ENCODE peak calls at places on chromosomes 12 and 14, in seven cellular contexts. C is caudate nucleus; E is posterior vena cava; T is left lobe of liver; D is transverse colon; B is central memory CD4-positive, alpha-beta T cell; U is pons. J is an unnamed sample.

GRCh38 chr14:89849931-89850330 is 104.6 kb downstream of the EFCAB11 start:
- DNase-seq in B (no peak), U (no peak), T (no peak), D (no peak), C (no peak), E (no peak), J (no peak)

GRCh38 chr12:130335517-130336392 is 1.9 kb upstream of the PIWIL1 start:
- DNase-seq in T (no peak), B (peak; percentile 9), D (peak; percentile 31), C (peak; percentile 69), E (no peak), U (peak; percentile 83), J (no peak)

GRCh38 chr14:63493246-63493645 is 49.9 kb downstream of the PPP2R5E start:
- DNase-seq in E (no peak), B (no peak), U (peak; percentile 46), D (no peak), T (no peak), C (peak; percentile 12), J (no peak)

GRCh38 chr12:90027041-90027440 is 318.4 kb upstream of the ATP2B1 start:
- DNase-seq in C (no peak), T (no peak), D (no peak), U (no peak), E (no peak), B (no peak), J (no peak)

GRCh38 chr12:11741434-11742092 is 92.1 kb downstream of the ETV6 start:
- DNase-seq in U (no peak), C (no peak), E (no peak), B (no peak), D (no peak), T (no peak), J (no peak)

GRCh38 chr12:40253936-40254335 is 29.1 kb downstream of the LRRK2 start:
- DNase-seq in E (no peak), U (no peak), T (no peak), C (no peak), D (no peak), B (no peak), J (no peak)

GRCh38 chr12:120697344-120697743 is 10.4 kb downstream of the MLEC start:
- DNase-seq in C (no peak), D (no peak), T (no peak), B (no peak), U (no peak), E (no peak), J (no peak)

GRCh38 chr12:132143328-132144071 is 619 bp downstream of the DDX51 start:
- DNase-seq in B (no peak), U (no peak), C (peak; percentile 47), E (peak; percentile 76), D (no peak), T (peak; percentile 48), J (peak; percentile 69)

GRCh38 chr14:70988452-70988851 is 81.2 kb downstream of the PCNX1 start:
- DNase-seq in E (no peak), D (no peak), U (no peak), C (no peak), T (no peak), B (peak; percentile 19), J (no peak)

GRCh38 chr12:92718483-92718985 is 15.7 kb downstream of the PLEKHG7 start:
- DNase-seq in B (no peak), T (no peak), U (no peak), C (no peak), D (no peak), E (no peak), J (no peak)

GRCh38 chr12:72075891-72076557 is 137.4 kb downstream of the TPH2 start:
- DNase-seq in D (no peak), B (no peak), U (no peak), E (no peak), T (no peak), C (peak; percentile 36), J (peak; percentile 49)

GRCh38 chr14:54806616-54807015 is 96.0 kb downstream of the GCH1 start:
- DNase-seq in U (no peak), B (no peak), C (no peak), T (no peak), E (no peak), D (no peak), J (no peak)

GRCh38 chr14:32343926-32344430 is 14.9 kb downstream of the AKAP6 start:
- DNase-seq in T (no peak), D (no peak), U (no peak), E (no peak), C (no peak), B (no peak), J (no peak)

GRCh38 chr14:84152452-84152851 is 1377.5 kb upstream of the FLRT2 start:
- DNase-seq in E (peak; percentile 76), B (no peak), C (no peak), D (no peak), T (no peak), U (no peak), J (no peak)

GRCh38 chr12:1575287-1575798 is 19.0 kb downstream of the FBXL14 start:
- DNase-seq in D (no peak), B (no peak), U (no peak), C (no peak), E (no peak), T (no peak), J (no peak)

GRCh38 chr12:56581418-56582145 is 48.5 kb downstream of the BAZ2A start:
- DNase-seq in E (peak; percentile 3), B (peak; percentile 9), D (no peak), C (no peak), T (no peak), U (no peak), J (no peak)

GRCh38 chr14:76710093-76711010 is 50.9 kb upstream of the VASH1 start:
- DNase-seq in C (peak; percentile 39), B (peak; percentile 31), E (no peak), T (peak; percentile 32), D (no peak), U (peak; percentile 82), J (no peak)

GRCh38 chr14:32469388-32470160 is 140.5 kb downstream of the AKAP6 start:
- DNase-seq in D (no peak), E (no peak), T (no peak), B (no peak), C (peak; percentile 2), U (peak; percentile 87), J (no peak)

GRCh38 chr12:94175763-94176660 is 27.6 kb downstream of the PLXNC1 start:
- DNase-seq in T (no peak), B (no peak), D (no peak), U (no peak), E (no peak), C (peak; percentile 47), J (no peak)

GRCh38 chr12:52004042-52004648 is 2.6 kb upstream of the TAMALIN start:
- DNase-seq in E (no peak), U (peak; percentile 73), T (no peak), C (peak; percentile 91), B (no peak), D (peak; percentile 55), J (no peak)

GRCh38 chr12:7060353-7060954 is at the start of gene C1S:
- DNase-seq in C (peak; percentile 15), U (peak; percentile 55), D (peak; percentile 54), B (no peak), E (peak; percentile 87), T (peak; percentile 87), J (peak; percentile 73)

GRCh38 chr14:100500128-100500527 is 87.1 kb downstream of the BEGAIN start:
- DNase-seq in B (no peak), U (no peak), E (no peak), T (no peak), D (no peak), C (no peak), J (no peak)

GRCh38 chr12:111434680-111435338 is 29.1 kb downstream of the SH2B3 start:
- DNase-seq in C (no peak), U (peak; percentile 44), D (peak; percentile 74), B (peak; percentile 93), T (peak; percentile 86), E (no peak), J (no peak)

GRCh38 chr12:124446364-124446763 is 121.0 kb downstream of the NCOR2 start:
- DNase-seq in B (no peak), C (no peak), D (no peak), U (no peak), E (no peak), T (no peak), J (no peak)

GRCh38 chr12:32448581-32448980 is 49.2 kb downstream of the FGD4 start:
- DNase-seq in C (no peak), B (no peak), E (no peak), T (no peak), D (no peak), U (no peak), J (no peak)

GRCh38 chr12:6145584-6145983 is 21.1 kb upstream of the VWF start:
- DNase-seq in E (no peak), B (no peak), D (no peak), U (peak; percentile 64), T (no peak), C (no peak), J (no peak)

GRCh38 chr14:20690848-20691640 is 2.5 kb downstream of the ANG start:
- DNase-seq in U (peak; percentile 90), B (peak; percentile 58), C (peak; percentile 71), D (peak; percentile 48), E (no peak), T (no peak), J (no peak)

GRCh38 chr14:91330846-91331245 is 86.3 kb upstream of the GPR68 start:
- DNase-seq in E (no peak), T (no peak), C (no peak), D (no peak), U (no peak), B (no peak), J (no peak)

GRCh38 chr14:60544659-60545058 is 35.7 kb downstream of the SIX6 start:
- DNase-seq in B (no peak), T (no peak), E (no peak), U (no peak), C (no peak), D (no peak), J (no peak)

GRCh38 chr12:47080725-47081502 is 1.2 kb upstream of the AMIGO2 start:
- DNase-seq in U (no peak), T (peak; percentile 53), C (no peak), D (peak; percentile 58), E (peak; percentile 92), B (peak; percentile 59), J (peak; percentile 87)

GRCh38 chr14:31962920-31963319 is 114.2 kb upstream of the ARHGAP5 start:
- DNase-seq in D (no peak), E (no peak), U (peak; percentile 46), C (peak; percentile 72), T (no peak), B (no peak), J (no peak)

GRCh38 chr12:1835178-1836131 is 15.1 kb downstream of the LRTM2 start:
- DNase-seq in C (no peak), E (peak; percentile 59), U (no peak), B (no peak), D (no peak), T (no peak), J (no peak)

GRCh38 chr12:7994731-7995205 is 37.7 kb upstream of the FOXJ2 start:
- DNase-seq in D (no peak), U (no peak), T (no peak), C (no peak), B (no peak), E (no peak), J (no peak)

GRCh38 chr14:91731986-91732385 is at the start of gene CATSPERB:
- DNase-seq in B (no peak), D (no peak), C (no peak), T (no peak), E (no peak), U (no peak), J (no peak)

GRCh38 chr12:79250186-79250585 is 385.6 kb downstream of the SYT1 start:
- DNase-seq in B (no peak), T (no peak), C (no peak), D (no peak), U (no peak), E (no peak), J (no peak)

GRCh38 chr12:6171409-6172015 is 28.7 kb upstream of the CD9 start:
- DNase-seq in B (no peak), T (no peak), E (peak; percentile 84), U (no peak), C (no peak), D (no peak), J (peak; percentile 68)

GRCh38 chr14:74634481-74634880 is 22.4 kb upstream of the LTBP2 start:
- DNase-seq in E (no peak), B (no peak), U (no peak), C (no peak), T (no peak), D (no peak), J (no peak)

GRCh38 chr12:116528067-116528466 is 31.1 kb upstream of the MAP1LC3B2 start:
- DNase-seq in T (no peak), U (no peak), B (no peak), E (no peak), C (no peak), D (no peak), J (no peak)

J was measured in upper lobe of right lung.